ENCODE peak calls at places on chromosomes 16 and 17, in nine cellular contexts. M is right lobe of liver, O is upper lobe of right lung, P is A549, S is Panc1, Y is heart left ventricle, X is cardiac muscle cell, Z is K562, H is RWPE1. G is an unnamed sample.

GRCh38 chr16:66970775-66971725 is 10.0 kb downstream of the CES3 start:
- DNase-seq in Y (no peak), Z (peak; percentile 45), S (no peak), O (no peak), X (no peak), H (peak; percentile 49), P (peak; percentile 39), M (no peak), G (no peak)

GRCh38 chr17:2593846-2594656 is 597 bp downstream of the PAFAH1B1 start:
- DNase-seq in H (peak; percentile 80), S (no peak), X (peak; percentile 83), P (peak; percentile 88), Z (peak; percentile 72), M (peak; percentile 89), Y (peak; percentile 83), O (peak; percentile 92), G (peak; percentile 87)

GRCh38 chr17:76383645-76384221 is 676 bp upstream of the SPHK1 start:
- DNase-seq in S (no peak), P (peak; percentile 66), Y (peak; percentile 71), M (peak; percentile 61), H (peak; percentile 57), Z (peak; percentile 57), X (peak; percentile 65), O (peak; percentile 78), G (peak; percentile 70)

GRCh38 chr17:17774009-17774881 is 62.5 kb downstream of the SREBF1 start:
- DNase-seq in X (peak; percentile 30), O (no peak), P (peak; percentile 74), S (no peak), Z (no peak), M (no peak), Y (peak; percentile 66), H (peak; percentile 78), G (no peak)

GRCh38 chr17:60147553-60148241 is 2.1 kb upstream of the CA4 start:
- DNase-seq in H (no peak), Z (no peak), X (no peak), O (no peak), Y (no peak), M (no peak), P (no peak), S (no peak), G (peak; percentile 53)

GRCh38 chr16:49484454-49484853 is 110.8 kb downstream of the C16orf78 start:
- DNase-seq in Y (peak; percentile 77), O (peak; percentile 72), X (peak; percentile 39), Z (peak; percentile 96), P (no peak), H (peak; percentile 64), S (no peak), M (peak; percentile 92), G (peak; percentile 56)

GRCh38 chr17:82793974-82794620 is 42.2 kb downstream of the TBCD start:
- DNase-seq in X (no peak), H (no peak), S (no peak), Y (no peak), P (no peak), M (no peak), Z (no peak), O (no peak), G (no peak)

GRCh38 chr16:85444879-85445778 is 168.0 kb upstream of the GSE1 start:
- DNase-seq in O (no peak), Z (peak; percentile 52), M (no peak), S (no peak), Y (no peak), X (no peak), P (no peak), H (no peak), G (no peak)

GRCh38 chr16:59591480-59591879 is 857.4 kb upstream of the GOT2 start:
- DNase-seq in P (no peak), H (no peak), Z (no peak), X (peak; percentile 13), S (no peak), Y (no peak), M (no peak), O (no peak), G (no peak)

GRCh38 chr17:16997514-16998429 is 25.9 kb upstream of the TNFRSF13B start:
- DNase-seq in H (no peak), M (no peak), S (no peak), Z (no peak), O (no peak), X (no peak), P (peak; percentile 80), Y (no peak), G (no peak)

GRCh38 chr17:66300956-66301355 is 1.5 kb upstream of the PRKCA start:
- DNase-seq in X (no peak), M (no peak), O (no peak), Z (no peak), P (no peak), S (no peak), Y (no peak), H (no peak), G (no peak)

GRCh38 chr16:2748757-2749455 is 3.5 kb upstream of the SRRM2 start:
- DNase-seq in P (no peak), O (no peak), S (no peak), H (no peak), Y (no peak), Z (no peak), X (no peak), M (peak; percentile 17), G (peak; percentile 28)

GRCh38 chr17:76497979-76498885 is 3.0 kb downstream of the RHBDF2 start:
- DNase-seq in P (peak; percentile 70), M (peak; percentile 89), O (peak; percentile 86), Y (peak; percentile 94), S (no peak), H (peak; percentile 80), Z (no peak), X (peak; percentile 90), G (peak; percentile 74)

DNA sequence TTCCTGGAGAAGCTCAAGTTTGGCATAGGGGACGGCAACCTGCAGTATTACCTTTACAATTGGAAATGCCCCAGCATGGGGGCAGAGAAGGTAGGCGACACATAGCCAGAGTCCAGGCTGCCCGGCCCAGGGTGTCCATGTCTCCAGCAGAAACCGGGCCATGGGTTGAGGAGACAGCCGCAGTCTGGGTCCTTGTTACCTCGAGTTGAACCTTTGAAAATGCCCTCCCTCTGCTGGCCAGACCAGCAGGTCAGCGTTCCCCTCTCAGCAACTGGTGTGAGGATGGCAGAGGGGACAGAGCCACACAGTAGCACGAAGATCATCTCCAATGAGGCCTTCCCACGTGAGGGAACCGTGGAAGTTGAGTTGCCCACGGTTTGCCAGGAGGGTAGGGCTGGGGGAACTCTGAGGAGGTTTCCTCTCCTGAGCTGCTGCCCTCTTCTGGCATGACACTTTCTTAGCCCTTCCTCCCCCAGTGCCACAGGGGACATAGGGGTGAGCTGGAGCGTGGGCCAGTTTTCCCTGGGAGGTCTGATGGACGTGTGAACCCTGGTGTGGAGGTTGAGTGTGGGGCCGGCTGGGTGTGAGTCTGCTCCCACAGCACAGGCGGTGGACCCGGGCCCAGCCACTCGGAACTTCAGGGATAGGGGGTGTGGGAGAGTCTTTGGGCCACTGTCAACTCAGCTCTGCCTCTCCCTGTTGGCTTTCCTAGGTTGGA is 27.2 kb downstream of the PLCD3 start:
- DNase-seq in S (no peak), X (no peak), Y (no peak), H (no peak), Z (no peak), P (no peak), M (no peak), O (no peak), G (no peak)
- TF ChIP-seq CTCF in S (peak; percentile 32), X (no peak), Y (no peak), H (no peak), Z (no peak), P (peak; percentile 47), M (no peak), O (no peak), G (no peak)

DNA sequence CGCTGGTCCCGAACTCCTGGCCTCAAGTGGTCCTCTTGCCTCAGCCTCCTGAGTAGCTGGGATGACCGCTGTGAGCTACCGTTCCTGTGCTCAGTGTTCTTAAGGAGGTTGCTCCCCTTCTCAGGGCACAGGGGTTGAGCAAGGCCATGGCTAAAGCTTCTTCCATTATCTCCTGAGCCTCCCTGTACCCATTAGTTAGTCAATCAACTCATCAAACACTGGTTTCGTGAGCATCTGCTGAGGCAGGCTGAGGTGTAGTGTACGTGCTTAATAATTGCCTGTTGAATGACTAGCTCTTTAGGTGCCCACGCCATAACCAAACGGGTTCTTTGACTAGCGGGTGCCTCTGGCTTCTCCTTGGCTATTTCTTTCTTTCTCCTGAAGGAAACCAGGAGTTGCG is 11.7 kb downstream of the SGCA start:
- DNase-seq in O (no peak), S (no peak), P (no peak), H (no peak), Y (no peak), Z (no peak), M (no peak), X (no peak), G (no peak)
- H3K27ac ChIP-seq in O (peak overlapping the region; percentile 70), S (peak overlapping the region; percentile 69), P (peak overlapping the region; percentile 95), H (peak overlapping the region; percentile 99), Y (peak overlapping the region; percentile 84), Z (no peak overlapping the region), M (no peak overlapping the region), X (peak overlapping the region; percentile 45), G (peak overlapping the region; percentile 64)

DNA sequence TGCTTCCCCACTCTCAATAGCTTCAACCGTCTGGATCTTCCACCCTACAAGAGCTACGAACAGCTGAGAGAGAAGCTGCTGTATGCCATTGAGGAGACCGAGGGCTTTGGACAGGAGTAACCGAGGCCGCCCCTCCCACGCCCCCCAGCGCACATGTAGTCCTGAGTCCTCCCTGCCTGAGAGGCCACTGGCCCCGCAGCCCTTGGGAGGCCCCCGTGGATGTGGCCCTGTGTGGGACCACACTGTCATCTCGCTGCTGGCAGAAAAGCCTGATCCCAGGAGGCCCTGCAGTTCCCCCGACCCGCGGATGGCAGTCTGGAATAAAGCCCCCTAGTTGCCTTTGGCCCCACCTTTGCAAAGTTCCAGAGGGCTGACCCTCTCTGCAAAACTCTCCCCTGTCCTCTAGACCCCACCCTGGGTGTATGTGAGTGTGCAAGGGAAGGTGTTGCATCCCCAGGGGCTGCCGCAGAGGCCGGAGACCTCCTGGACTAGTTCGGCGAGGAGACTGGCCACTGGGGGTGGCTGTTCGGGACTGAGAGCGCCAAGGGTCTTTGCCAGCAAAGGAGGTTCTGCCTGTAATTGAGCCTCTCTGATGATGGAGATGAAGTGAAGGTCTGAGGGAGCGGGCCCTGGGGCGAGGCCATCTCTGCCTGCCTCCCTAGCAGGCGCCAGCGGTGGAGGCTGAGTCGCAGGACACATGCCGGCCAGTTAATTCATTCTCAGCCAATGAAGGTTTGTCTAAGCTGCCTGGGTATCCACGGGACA is 11.1 kb upstream of the CLEC18A start:
- DNase-seq in S (no peak), Z (no peak), O (no peak), H (no peak), P (no peak), Y (peak; percentile 15), X (no peak), M (no peak), G (peak; percentile 47)
- TF ChIP-seq CTCF in S (no peak), Z (no peak), O (no peak), H (no peak), P (no peak), Y (no peak), X (no peak), M (no peak), G (no peak)

DNA sequence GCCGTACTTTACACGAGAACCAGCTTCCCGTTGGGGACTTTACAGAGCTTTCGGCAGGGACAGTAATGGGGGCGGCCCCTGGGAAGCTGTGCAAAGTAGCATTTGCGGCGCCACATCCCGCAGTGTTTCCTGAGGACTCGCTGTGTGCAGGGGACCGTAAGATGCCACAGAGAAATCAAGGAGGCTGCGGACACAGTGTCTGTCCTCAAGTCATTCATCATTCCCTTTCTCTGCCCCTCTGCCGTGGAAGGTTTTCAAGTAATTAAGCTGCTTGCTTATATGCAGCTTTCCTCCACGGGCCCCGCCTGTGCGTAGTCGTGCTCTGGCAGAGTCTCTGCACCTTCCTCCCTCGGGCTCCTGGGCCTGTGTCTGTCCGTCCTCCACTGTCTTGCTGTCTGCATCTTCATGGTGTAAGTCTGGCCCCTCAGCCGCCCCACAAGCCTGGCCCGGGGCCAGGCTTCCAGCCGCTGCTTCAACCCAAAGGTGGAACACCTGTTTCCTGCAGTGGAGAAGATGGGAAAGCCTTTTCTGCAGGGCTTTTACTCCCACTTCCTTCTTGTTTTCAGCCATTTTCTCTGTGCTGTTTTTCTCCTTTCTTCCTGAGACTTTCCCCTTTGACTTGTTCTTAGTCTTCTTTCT is 216.9 kb upstream of the CHMP6 start:
- DNase-seq in X (no peak), Z (no peak), H (no peak), M (no peak), Y (no peak), S (no peak), P (no peak), O (no peak), G (no peak)
- H3K27ac ChIP-seq in X (no peak overlapping the region), Z (no peak overlapping the region), H (peak overlapping the region; percentile 43), M (no peak overlapping the region), Y (no peak overlapping the region), S (no peak overlapping the region), P (no peak overlapping the region), O (no peak overlapping the region), G (no peak overlapping the region)